ENCODE peak calls at places on chromosome 21, in six cellular contexts. Z, G, C, U, X and S are unnamed samples.

GRCh38 chr21:38760017-38760761 is 45.5 kb upstream of the ETS2 start:
- DNase-seq in C (no peak), X (no peak), Z (no peak), U (no peak), G (no peak), S (no peak)

GRCh38 chr21:39346671-39347327 is 2.1 kb downstream of the HMGN1 start:
- DNase-seq in U (no peak), Z (no peak), G (no peak), X (no peak), C (no peak), S (no peak)

GRCh38 chr21:31343680-31344480 is at the start of gene TIAM1:
- DNase-seq in Z (no peak), U (peak; percentile 4), X (no peak), G (no peak), C (no peak), S (peak; percentile 34)

GRCh38 chr21:19870682-19871081 is 1127.5 kb upstream of the NCAM2 start:
- DNase-seq in U (no peak), C (no peak), G (no peak), X (no peak), Z (no peak), S (no peak)

GRCh38 chr21:36297938-36298572 is 21.9 kb upstream of the MORC3 start:
- DNase-seq in U (peak; percentile 29), G (peak; percentile 5), Z (peak; percentile 77), C (no peak), X (peak; percentile 85), S (peak; percentile 77)

GRCh38 chr21:21740207-21740606 is 742.0 kb downstream of the NCAM2 start:
- DNase-seq in C (no peak), X (no peak), G (no peak), Z (no peak), U (no peak), S (no peak)

GRCh38 chr21:36504067-36505058 is 24.4 kb upstream of the CLDN14 start:
- DNase-seq in U (peak; percentile 44), X (no peak), C (peak; percentile 55), G (peak; percentile 27), Z (peak; percentile 36), S (peak; percentile 49)

GRCh38 chr21:31298618-31299269 is 45.3 kb downstream of the TIAM1 start:
- DNase-seq in Z (no peak), C (no peak), X (peak; percentile 21), U (no peak), G (no peak), S (no peak)

GRCh38 chr21:15330872-15331271 is 266.1 kb upstream of the NRIP1 start:
- DNase-seq in G (no peak), X (no peak), Z (no peak), U (no peak), C (no peak), S (no peak)

GRCh38 chr21:31398574-31398973 is 54.5 kb upstream of the TIAM1 start:
- DNase-seq in U (no peak), Z (no peak), G (no peak), X (no peak), C (no peak), S (no peak)

GRCh38 chr21:31198575-31198974 is 145.5 kb downstream of the TIAM1 start:
- DNase-seq in X (no peak), U (peak; percentile 36), Z (peak; percentile 43), C (peak; percentile 49), G (peak; percentile 30), S (peak; percentile 61)

GRCh38 chr21:15015622-15016471 is 49.0 kb downstream of the NRIP1 start:
- DNase-seq in G (no peak), Z (no peak), U (peak; percentile 40), X (no peak), C (no peak), S (no peak)

GRCh38 chr21:37670883-37671282 is 245.4 kb downstream of the KCNJ6 start:
- DNase-seq in Z (no peak), C (peak; percentile 43), X (no peak), G (peak; percentile 6), U (peak; percentile 33), S (no peak)

GRCh38 chr21:16302851-16303282 is 573.1 kb downstream of the USP25 start:
- DNase-seq in Z (no peak), G (no peak), C (peak; percentile 67), X (no peak), U (peak; percentile 53), S (no peak)

GRCh38 chr21:17146426-17146825 is 366.4 kb upstream of the CXADR start:
- DNase-seq in Z (no peak), X (no peak), C (no peak), G (no peak), U (no peak), S (no peak)

GRCh38 chr21:36964832-36965719 is 1.4 kb downstream of the HLCS start:
- DNase-seq in U (no peak), Z (peak; percentile 36), G (no peak), C (no peak), X (no peak), S (peak; percentile 27)

GRCh38 chr21:14991957-14992356 is 72.8 kb downstream of the NRIP1 start:
- DNase-seq in U (no peak), G (no peak), C (peak; percentile 46), X (no peak), Z (no peak), S (no peak)

GRCh38 chr21:17466166-17466565 is 46.7 kb upstream of the CXADR start:
- DNase-seq in Z (no peak), X (no peak), G (peak; percentile 51), C (no peak), U (peak; percentile 28), S (peak; percentile 9)

GRCh38 chr21:30223596-30223995 is 7.7 kb upstream of the CLDN8 start:
- DNase-seq in X (no peak), U (no peak), G (no peak), C (no peak), Z (no peak), S (no peak)

GRCh38 chr21:27681038-27681437 is 714.1 kb upstream of the ADAMTS5 start:
- DNase-seq in G (no peak), U (no peak), X (no peak), Z (no peak), C (peak; percentile 14), S (no peak)

GRCh38 chr21:36429672-36430546 is 44.7 kb downstream of the CHAF1B start:
- DNase-seq in G (peak; percentile 69), U (peak; percentile 92), C (peak; percentile 100), X (peak; percentile 59), Z (peak; percentile 97), S (peak; percentile 91)

GRCh38 chr21:21612446-21612845 is 614.2 kb downstream of the NCAM2 start:
- DNase-seq in G (no peak), C (peak; percentile 47), Z (no peak), U (no peak), X (no peak), S (peak; percentile 18)

GRCh38 chr21:35575280-35575915 is 484.9 kb downstream of the SETD4 start:
- DNase-seq in Z (no peak), U (no peak), G (no peak), C (no peak), X (no peak), S (no peak)

GRCh38 chr21:36419241-36419640 is 34.0 kb downstream of the CHAF1B start:
- DNase-seq in U (no peak), Z (no peak), C (no peak), G (no peak), X (no peak), S (no peak)

GRCh38 chr21:27813750-27814149 is 846.9 kb upstream of the ADAMTS5 start:
- DNase-seq in G (no peak), X (no peak), Z (no peak), C (no peak), U (no peak), S (no peak)

GRCh38 chr21:27240901-27241300 is 274.0 kb upstream of the ADAMTS5 start:
- DNase-seq in C (no peak), X (no peak), G (no peak), U (no peak), Z (no peak), S (no peak)

GRCh38 chr21:15062566-15062965 is 2.2 kb downstream of the NRIP1 start:
- DNase-seq in C (peak; percentile 51), X (no peak), G (no peak), U (peak; percentile 35), Z (no peak), S (no peak)

GRCh38 chr21:15293251-15293650 is 228.5 kb upstream of the NRIP1 start:
- DNase-seq in C (peak; percentile 68), G (peak; percentile 30), Z (no peak), X (no peak), U (peak; percentile 78), S (no peak)

GRCh38 chr21:41316641-41317392 is at the start of gene FAM3B:
- DNase-seq in Z (no peak), G (no peak), U (no peak), C (no peak), X (no peak), S (no peak)
- TF ChIP-seq POLR2A in Z (no peak), G (no peak), U (no peak), C (no peak), X (no peak), S (no peak)

GRCh38 chr21:42468511-42469131 is 27.4 kb downstream of the RSPH1 start:
- DNase-seq in U (no peak), Z (no peak), X (no peak), C (no peak), G (no peak), S (no peak)
- TF ChIP-seq MYC in U (no peak), Z (no peak), X (no peak), C (no peak), G (no peak), S (no peak)

GRCh38 chr21:13854638-13855037 is 245.1 kb downstream of the POTED start:
- DNase-seq in U (no peak), C (no peak), X (no peak), G (no peak), Z (peak; percentile 13), S (no peak)
- TF ChIP-seq POLR2A in U (no peak), C (no peak), X (no peak), G (no peak), Z (no peak), S (no peak)

DNA sequence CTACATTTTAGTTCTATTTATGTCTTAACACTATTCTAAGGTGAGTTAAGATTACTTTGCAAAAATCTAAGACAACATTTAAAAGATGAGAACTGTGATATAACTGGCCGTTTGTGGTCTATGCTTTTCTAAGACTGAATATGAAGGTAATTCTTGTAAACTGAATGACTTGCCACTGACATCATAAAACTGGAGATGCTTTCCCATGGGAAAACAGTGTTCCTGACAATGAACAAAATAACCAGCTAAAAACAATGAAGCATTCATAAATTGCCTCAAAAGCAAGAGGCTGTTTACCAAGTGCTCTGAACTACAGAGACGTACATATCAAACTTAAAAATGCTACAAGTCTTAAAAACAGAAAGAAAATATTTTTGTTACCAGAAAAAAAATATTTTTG is 54.7 kb downstream of the APP start:
- DNase-seq in U (peak; percentile 6), Z (no peak), X (no peak), G (no peak), C (peak; percentile 79), S (no peak)
- TF ChIP-seq MYC in U (no peak), Z (no peak), X (no peak), G (no peak), C (no peak), S (no peak)

GRCh38 chr21:29056538-29057050 is 16.9 kb downstream of the CCT8 start:
- DNase-seq in X (no peak), C (no peak), Z (no peak), G (no peak), U (no peak), S (no peak)

GRCh38 chr21:29053656-29054055 is 19.8 kb downstream of the CCT8 start:
- DNase-seq in G (no peak), Z (no peak), U (no peak), X (no peak), C (no peak), S (no peak)

GRCh38 chr21:29055080-29055479 is 18.4 kb downstream of the CCT8 start:
- DNase-seq in X (no peak), U (no peak), G (no peak), C (no peak), Z (no peak), S (no peak)

GRCh38 chr21:29053011-29053553 is 20.4 kb downstream of the CCT8 start:
- DNase-seq in X (no peak), Z (no peak), U (no peak), C (no peak), G (no peak), S (no peak)

GRCh38 chr21:29056005-29056404 is 17.4 kb downstream of the CCT8 start:
- DNase-seq in Z (no peak), U (peak; percentile 4), X (no peak), G (no peak), C (no peak), S (no peak)
- TF ChIP-seq POLR2A in Z (peak; percentile 16), U (no peak), X (no peak), G (no peak), C (no peak), S (no peak)